ENCODE peak calls at places on chromosomes 7 and 10, in ten cellular contexts. One of them, this sample, is unnamed.

GRCh38 chr10:129344506-129344905 is 122.5 kb upstream of the MGMT start:
- DNase-seq in neural progenitor cell: no peak
- DNase-seq in stimulated activated CD4-positive, alpha-beta T cell treated with anti-CD3 and anti-CD28 coated beads, Interleukin-2, amount 100 ng/mL, for 24 hours: no peak
- DNase-seq in WTC11: no peak
- DNase-seq in AG04449: no peak
- DNase-seq in NT2/D1: no peak
- DNase-seq in T-helper 9 cell: no peak
- DNase-seq in activated naive CD4-positive, alpha-beta T cell treated with Interleukin-2 at 50 U/mL for 16 hours: no peak
- DNase-seq in Right ventricle myocardium superior: no peak
- DNase-seq in ureter: no peak
- DNase-seq in this sample: no peak

GRCh38 chr10:43070121-43071085 is 6.5 kb upstream of the RET start:
- DNase-seq in neural progenitor cell: no peak
- DNase-seq in stimulated activated CD4-positive, alpha-beta T cell treated with anti-CD3 and anti-CD28 coated beads, Interleukin-2, amount 100 ng/mL, for 24 hours: no peak
- DNase-seq in WTC11: no peak
- DNase-seq in AG04449: no peak
- DNase-seq in NT2/D1: no peak
- DNase-seq in T-helper 9 cell: no peak
- DNase-seq in activated naive CD4-positive, alpha-beta T cell treated with Interleukin-2 at 50 U/mL for 16 hours: no peak
- DNase-seq in Right ventricle myocardium superior: peak
- DNase-seq in ureter: no peak
- DNase-seq in this sample: no peak

GRCh38 chr10:114754445-114755320 is 66.9 kb upstream of the FHIP2A start:
- DNase-seq in neural progenitor cell: no peak
- DNase-seq in stimulated activated CD4-positive, alpha-beta T cell treated with anti-CD3 and anti-CD28 coated beads, Interleukin-2, amount 100 ng/mL, for 24 hours: no peak
- DNase-seq in WTC11: no peak
- DNase-seq in AG04449: peak
- DNase-seq in NT2/D1: no peak
- DNase-seq in T-helper 9 cell: no peak
- DNase-seq in activated naive CD4-positive, alpha-beta T cell treated with Interleukin-2 at 50 U/mL for 16 hours: no peak
- DNase-seq in Right ventricle myocardium superior: no peak
- DNase-seq in ureter: no peak
- DNase-seq in this sample: no peak

GRCh38 chr7:8881916-8882315 is 448.5 kb downstream of the NXPH1 start:
- DNase-seq in neural progenitor cell: peak
- DNase-seq in stimulated activated CD4-positive, alpha-beta T cell treated with anti-CD3 and anti-CD28 coated beads, Interleukin-2, amount 100 ng/mL, for 24 hours: no peak
- DNase-seq in WTC11: no peak
- DNase-seq in AG04449: no peak
- DNase-seq in NT2/D1: peak
- DNase-seq in T-helper 9 cell: no peak
- DNase-seq in activated naive CD4-positive, alpha-beta T cell treated with Interleukin-2 at 50 U/mL for 16 hours: no peak
- DNase-seq in Right ventricle myocardium superior: no peak
- DNase-seq in ureter: no peak
- DNase-seq in this sample: no peak

GRCh38 chr10:68156373-68157185 is 47.3 kb downstream of the MYPN start:
- DNase-seq in neural progenitor cell: peak
- DNase-seq in stimulated activated CD4-positive, alpha-beta T cell treated with anti-CD3 and anti-CD28 coated beads, Interleukin-2, amount 100 ng/mL, for 24 hours: peak
- DNase-seq in WTC11: peak
- DNase-seq in AG04449: no peak
- DNase-seq in NT2/D1: peak
- DNase-seq in T-helper 9 cell: peak
- DNase-seq in activated naive CD4-positive, alpha-beta T cell treated with Interleukin-2 at 50 U/mL for 16 hours: peak
- DNase-seq in Right ventricle myocardium superior: no peak
- DNase-seq in ureter: peak
- DNase-seq in this sample: peak

GRCh38 chr10:60238408-60239100 is 151.1 kb downstream of the ANK3 start:
- DNase-seq in neural progenitor cell: peak
- DNase-seq in stimulated activated CD4-positive, alpha-beta T cell treated with anti-CD3 and anti-CD28 coated beads, Interleukin-2, amount 100 ng/mL, for 24 hours: no peak
- DNase-seq in WTC11: peak
- DNase-seq in AG04449: no peak
- DNase-seq in NT2/D1: peak
- DNase-seq in T-helper 9 cell: no peak
- DNase-seq in activated naive CD4-positive, alpha-beta T cell treated with Interleukin-2 at 50 U/mL for 16 hours: no peak
- DNase-seq in Right ventricle myocardium superior: no peak
- DNase-seq in ureter: peak
- DNase-seq in this sample: no peak

GRCh38 chr7:91050677-91051076 is 213.6 kb upstream of the FZD1 start:
- DNase-seq in neural progenitor cell: no peak
- DNase-seq in stimulated activated CD4-positive, alpha-beta T cell treated with anti-CD3 and anti-CD28 coated beads, Interleukin-2, amount 100 ng/mL, for 24 hours: no peak
- DNase-seq in WTC11: no peak
- DNase-seq in AG04449: no peak
- DNase-seq in NT2/D1: no peak
- DNase-seq in T-helper 9 cell: no peak
- DNase-seq in activated naive CD4-positive, alpha-beta T cell treated with Interleukin-2 at 50 U/mL for 16 hours: no peak
- DNase-seq in Right ventricle myocardium superior: no peak
- DNase-seq in ureter: no peak
- DNase-seq in this sample: no peak

GRCh38 chr10:113053881-113054280 is 103.8 kb downstream of the TCF7L2 start:
- DNase-seq in neural progenitor cell: peak
- DNase-seq in stimulated activated CD4-positive, alpha-beta T cell treated with anti-CD3 and anti-CD28 coated beads, Interleukin-2, amount 100 ng/mL, for 24 hours: no peak
- DNase-seq in WTC11: peak
- DNase-seq in AG04449: no peak
- DNase-seq in NT2/D1: peak
- DNase-seq in T-helper 9 cell: no peak
- DNase-seq in activated naive CD4-positive, alpha-beta T cell treated with Interleukin-2 at 50 U/mL for 16 hours: no peak
- DNase-seq in Right ventricle myocardium superior: no peak
- DNase-seq in ureter: no peak
- DNase-seq in this sample: no peak

GRCh38 chr10:91908358-91909177 is 718 bp downstream of the FGFBP3 start:
- DNase-seq in neural progenitor cell: peak
- DNase-seq in stimulated activated CD4-positive, alpha-beta T cell treated with anti-CD3 and anti-CD28 coated beads, Interleukin-2, amount 100 ng/mL, for 24 hours: peak
- DNase-seq in WTC11: peak
- DNase-seq in AG04449: no peak
- DNase-seq in NT2/D1: no peak
- DNase-seq in T-helper 9 cell: peak
- DNase-seq in activated naive CD4-positive, alpha-beta T cell treated with Interleukin-2 at 50 U/mL for 16 hours: peak
- DNase-seq in Right ventricle myocardium superior: peak
- DNase-seq in ureter: peak
- DNase-seq in this sample: peak

GRCh38 chr7:71308105-71308504 is 176.2 kb downstream of the GALNT17 start:
- DNase-seq in neural progenitor cell: peak
- DNase-seq in stimulated activated CD4-positive, alpha-beta T cell treated with anti-CD3 and anti-CD28 coated beads, Interleukin-2, amount 100 ng/mL, for 24 hours: no peak
- DNase-seq in WTC11: no peak
- DNase-seq in AG04449: no peak
- DNase-seq in NT2/D1: peak
- DNase-seq in T-helper 9 cell: no peak
- DNase-seq in activated naive CD4-positive, alpha-beta T cell treated with Interleukin-2 at 50 U/mL for 16 hours: no peak
- DNase-seq in Right ventricle myocardium superior: no peak
- DNase-seq in ureter: peak
- DNase-seq in this sample: no peak

GRCh38 chr7:31044531-31044930 is 7.6 kb upstream of the ADCYAP1R1 start:
- DNase-seq in neural progenitor cell: peak
- DNase-seq in stimulated activated CD4-positive, alpha-beta T cell treated with anti-CD3 and anti-CD28 coated beads, Interleukin-2, amount 100 ng/mL, for 24 hours: no peak
- DNase-seq in WTC11: no peak
- DNase-seq in AG04449: no peak
- DNase-seq in NT2/D1: no peak
- DNase-seq in T-helper 9 cell: no peak
- DNase-seq in activated naive CD4-positive, alpha-beta T cell treated with Interleukin-2 at 50 U/mL for 16 hours: no peak
- DNase-seq in Right ventricle myocardium superior: no peak
- DNase-seq in ureter: no peak
- DNase-seq in this sample: no peak